ENCODE peak calls at places on chromosomes 3 and 15, in four cellular contexts. O, I, A and U are unnamed samples.

GRCh38 chr3:162376761-162377160 is 880.2 kb downstream of the OTOL1 start:
- DNase-seq in O (no peak), I (no peak), A (no peak), U (peak; percentile 16)

GRCh38 chr3:61903931-61904657 is 342.7 kb downstream of the PTPRG start:
- DNase-seq in O (peak; percentile 59), I (no peak), A (no peak), U (peak; percentile 85)

GRCh38 chr3:145623349-145623748 is 537.6 kb downstream of the PLOD2 start:
- DNase-seq in O (peak; percentile 57), I (no peak), A (no peak), U (peak; percentile 6)

GRCh38 chr3:50324351-50325144 is 2.0 kb upstream of the HYAL2 start:
- DNase-seq in O (peak; percentile 49), I (peak; percentile 47), A (no peak), U (peak; percentile 64)

GRCh38 chr3:171343688-171344087 is 116.5 kb downstream of the TNIK start:
- DNase-seq in O (no peak), I (no peak), A (no peak), U (no peak)

GRCh38 chr3:34016925-34017592 is 218.6 kb downstream of the PDCD6IP start:
- DNase-seq in O (peak; percentile 85), I (no peak), A (no peak), U (peak; percentile 45)

GRCh38 chr3:115766587-115767492 is 143.5 kb downstream of the GAP43 start:
- DNase-seq in O (peak; percentile 55), I (no peak), A (no peak), U (peak; percentile 9)

GRCh38 chr3:43723121-43723734 is 32.5 kb downstream of the ABHD5 start:
- DNase-seq in O (peak; percentile 95), I (no peak), A (no peak), U (no peak)

GRCh38 chr3:37163262-37164020 is 10.9 kb downstream of the LRRFIP2 start:
- DNase-seq in O (peak; percentile 64), I (no peak), A (peak; percentile 77), U (no peak)

GRCh38 chr3:31968927-31969418 is 12.1 kb downstream of the OSBPL10 start:
- DNase-seq in O (peak; percentile 93), I (peak; percentile 70), A (peak; percentile 94), U (peak; percentile 86)

GRCh38 chr3:98731720-98732238 is 31.4 kb upstream of the ST3GAL6 start:
- DNase-seq in O (peak; percentile 17), I (no peak), A (no peak), U (no peak)

GRCh38 chr3:171531716-171532115 is 71.5 kb upstream of the TNIK start:
- DNase-seq in O (no peak), I (no peak), A (no peak), U (no peak)

GRCh38 chr3:152319256-152319655 is 50.5 kb downstream of the MBNL1 start:
- DNase-seq in O (no peak), I (no peak), A (no peak), U (no peak)

GRCh38 chr15:50234764-50235163 is 30.8 kb downstream of the HDC start:
- DNase-seq in O (peak; percentile 37), I (no peak), A (no peak), U (peak; percentile 44)

GRCh38 chr15:73386886-73387506 is 18.2 kb upstream of the HCN4 start:
- DNase-seq in O (no peak), I (no peak), A (no peak), U (no peak)

GRCh38 chr3:129626744-129627349 is 20.4 kb upstream of the PLXND1 start:
- DNase-seq in O (peak; percentile 55), I (peak; percentile 64), A (no peak), U (peak; percentile 86)

GRCh38 chr3:122952509-122952908 is 75.1 kb downstream of the SEMA5B start:
- DNase-seq in O (peak; percentile 84), I (no peak), A (no peak), U (peak; percentile 75)

GRCh38 chr3:32421185-32421584 is 29.5 kb downstream of the CMTM7 start:
- DNase-seq in O (no peak), I (no peak), A (no peak), U (no peak)

GRCh38 chr15:58793862-58794261 is 22.8 kb downstream of the MINDY2 start:
- DNase-seq in O (peak; percentile 99), I (no peak), A (no peak), U (peak; percentile 87)

GRCh38 chr3:11549580-11550140 is 94.1 kb downstream of the VGLL4 start:
- DNase-seq in O (no peak), I (no peak), A (no peak), U (no peak)

GRCh38 chr3:44323341-44323955 is 15.1 kb upstream of the TCAIM start:
- DNase-seq in O (peak; percentile 52), I (no peak), A (peak; percentile 32), U (peak; percentile 73)

GRCh38 chr3:60756231-60756630 is 495.0 kb downstream of the FHIT start:
- DNase-seq in O (peak; percentile 21), I (no peak), A (no peak), U (no peak)

GRCh38 chr3:114194750-114195149 is 15.9 kb upstream of the DRD3 start:
- DNase-seq in O (no peak), I (no peak), A (no peak), U (no peak)

GRCh38 chr3:58560771-58561311 is 16.4 kb downstream of the FAM107A start:
- DNase-seq in O (peak; percentile 63), I (peak; percentile 81), A (peak; percentile 98), U (peak; percentile 67)

GRCh38 chr15:100106732-100107131 is 235.0 kb downstream of the ADAMTS17 start:
- DNase-seq in O (no peak), I (no peak), A (no peak), U (no peak)

GRCh38 chr3:48189321-48189720 is 1.1 kb upstream of the CDC25A start:
- DNase-seq in O (no peak), I (no peak), A (no peak), U (no peak)

GRCh38 chr3:109731639-109732473 is 394.5 kb upstream of the DPPA4 start:
- DNase-seq in O (peak; percentile 56), I (peak; percentile 3), A (peak; percentile 28), U (peak; percentile 72)